ENCODE peak calls at places on chromosomes 6 and 20, in nine cellular contexts. O is esophagus squamous epithelium, X is GM20000, A is mesothelial cell of epicardium, D is kidney, C is neural crest cell, F is nephron progenitor cell, K is GM13977, Q is stomach. T is an unnamed sample.

GRCh38 chr20:38601216-38602184 is at the start of gene ARHGAP40:
- DNase-seq in O (no peak), X (peak), A (no peak), D (peak), C (no peak), F (peak), K (peak), Q (peak), T (no peak)

GRCh38 chr6:46638650-46639049 is 14.0 kb downstream of the CYP39A1 start:
- DNase-seq in O (no peak), X (no peak), A (no peak), D (no peak), C (no peak), F (no peak), K (no peak), Q (no peak), T (no peak)

GRCh38 chr6:42704251-42704936 is 18.0 kb downstream of the PRPH2 start:
- DNase-seq in O (no peak), X (no peak), A (no peak), D (peak), C (no peak), F (no peak), K (no peak), Q (peak), T (no peak)

GRCh38 chr20:934186-934840 is 18.2 kb upstream of the ANGPT4 start:
- DNase-seq in O (no peak), X (no peak), A (no peak), D (no peak), C (no peak), F (no peak), K (no peak), Q (no peak), T (no peak)

GRCh38 chr6:20800229-20800628 is 266.0 kb downstream of the CDKAL1 start:
- DNase-seq in O (no peak), X (no peak), A (no peak), D (no peak), C (no peak), F (no peak), K (no peak), Q (no peak), T (no peak)

GRCh38 chr6:73367761-73368355 is 1.8 kb downstream of the OOEP start:
- DNase-seq in O (no peak), X (no peak), A (no peak), D (no peak), C (no peak), F (no peak), K (no peak), Q (no peak), T (no peak)

GRCh38 chr20:7146552-7147219 is 379.2 kb downstream of the BMP2 start:
- DNase-seq in O (no peak), X (no peak), A (no peak), D (no peak), C (no peak), F (no peak), K (no peak), Q (no peak), T (no peak)

GRCh38 chr20:53707341-53708102 is 113.9 kb upstream of the ZNF217 start:
- DNase-seq in O (no peak), X (no peak), A (no peak), D (no peak), C (no peak), F (no peak), K (no peak), Q (no peak), T (no peak)

GRCh38 chr6:20182926-20183521 is 29.2 kb downstream of the MBOAT1 start:
- DNase-seq in O (no peak), X (no peak), A (no peak), D (peak), C (no peak), F (no peak), K (no peak), Q (peak), T (no peak)

GRCh38 chr6:7143161-7143974 is 35.6 kb downstream of the RREB1 start:
- DNase-seq in O (no peak), X (no peak), A (no peak), D (no peak), C (peak), F (no peak), K (peak), Q (no peak), T (no peak)

GRCh38 chr20:57613481-57613921 is 6.7 kb downstream of the ZBP1 start:
- DNase-seq in O (no peak), X (no peak), A (peak), D (peak), C (no peak), F (no peak), K (no peak), Q (no peak), T (no peak)

GRCh38 chr20:53809242-53809641 is 215.6 kb upstream of the ZNF217 start:
- DNase-seq in O (no peak), X (no peak), A (no peak), D (no peak), C (no peak), F (no peak), K (no peak), Q (no peak), T (no peak)

GRCh38 chr6:117309069-117309468 is 43.7 kb downstream of the VGLL2 start:
- DNase-seq in O (no peak), X (no peak), A (no peak), D (no peak), C (no peak), F (no peak), K (no peak), Q (no peak), T (no peak)

GRCh38 chr20:51346686-51347485 is 195.6 kb downstream of the NFATC2 start:
- DNase-seq in O (no peak), X (no peak), A (no peak), D (peak), C (no peak), F (no peak), K (no peak), Q (no peak), T (no peak)

GRCh38 chr20:17634666-17635319 is 47.2 kb downstream of the RRBP1 start:
- DNase-seq in O (no peak), X (no peak), A (no peak), D (peak), C (no peak), F (no peak), K (no peak), Q (no peak), T (no peak)

GRCh38 chr20:17615645-17616479 is 46.0 kb downstream of the DSTN start:
- DNase-seq in O (no peak), X (no peak), A (no peak), D (peak), C (no peak), F (no peak), K (peak), Q (peak), T (no peak)

GRCh38 chr20:46648903-46649649 is 2.2 kb downstream of the SLC13A3 start:
- DNase-seq in O (no peak), X (no peak), A (no peak), D (no peak), C (no peak), F (no peak), K (no peak), Q (no peak), T (no peak)

GRCh38 chr6:170355661-170356060 is 49.1 kb downstream of the FAM120B start:
- DNase-seq in O (no peak), X (no peak), A (no peak), D (no peak), C (no peak), F (no peak), K (no peak), Q (no peak), T (no peak)

GRCh38 chr6:166765234-166765541 is 138.1 kb upstream of the RPS6KA2 start:
- DNase-seq in O (no peak), X (no peak), A (no peak), D (no peak), C (no peak), F (no peak), K (no peak), Q (peak), T (no peak)

GRCh38 chr20:58695895-58696375 is 3.3 kb downstream of the NPEPL1 start:
- DNase-seq in O (no peak), X (no peak), A (no peak), D (no peak), C (no peak), F (no peak), K (no peak), Q (no peak), T (no peak)

GRCh38 chr20:33600414-33600813 is 61.7 kb upstream of the C20orf144 start:
- DNase-seq in O (no peak), X (no peak), A (no peak), D (no peak), C (no peak), F (no peak), K (no peak), Q (no peak), T (no peak)
- TF ChIP-seq CTCF in O (no peak), X (no peak), A (no peak), D (no peak), C (no peak), F (no peak), K (no peak), Q (no peak), T (no peak)

GRCh38 chr6:105879146-105879545 is 207.0 kb upstream of the PRDM1 start:
- DNase-seq in O (no peak), X (no peak), A (no peak), D (no peak), C (no peak), F (no peak), K (no peak), Q (no peak), T (no peak)
- TF ChIP-seq CTCF in O (no peak), X (no peak), A (no peak), D (no peak), C (no peak), F (no peak), K (no peak), Q (no peak), T (no peak)

DNA sequence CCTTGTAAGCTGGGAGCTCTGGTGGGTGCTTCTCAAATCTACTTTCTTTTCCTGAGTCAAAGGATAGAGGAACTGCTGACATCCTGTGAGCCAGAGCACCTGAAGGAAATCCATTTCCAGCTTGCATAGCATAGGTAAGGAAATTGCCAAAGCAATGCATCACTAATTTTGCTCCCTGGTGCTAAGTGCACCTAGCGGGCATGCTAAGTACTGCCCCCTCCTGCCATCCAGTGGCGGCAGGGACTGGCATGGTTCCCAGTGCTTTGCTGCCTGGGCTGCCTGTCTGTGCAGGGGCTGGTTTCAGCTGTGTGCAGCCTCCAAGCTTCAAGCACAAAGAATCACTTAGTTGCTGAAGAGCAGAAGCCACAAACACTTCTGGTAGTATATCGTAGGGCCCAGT is 63.9 kb downstream of the FARS2 start:
- DNase-seq in O (no peak), X (no peak), A (no peak), D (no peak), C (no peak), F (no peak), K (no peak), Q (no peak), T (no peak)
- TF ChIP-seq CTCF in O (no peak), X (no peak), A (no peak), D (peak), C (no peak), F (no peak), K (no peak), Q (no peak), T (no peak)

GRCh38 chr6:4017847-4018193 is 61.1 kb downstream of the FAM217A start:
- DNase-seq in O (no peak), X (peak), A (no peak), D (no peak), C (no peak), F (no peak), K (peak), Q (no peak), T (no peak)

GRCh38 chr6:4021133-4021861 is 57.6 kb downstream of the FAM217A start:
- DNase-seq in O (peak), X (peak), A (peak), D (peak), C (peak), F (peak), K (peak), Q (peak), T (peak)

GRCh38 chr6:4017058-4017457 is 61.9 kb downstream of the FAM217A start:
- DNase-seq in O (no peak), X (no peak), A (no peak), D (no peak), C (no peak), F (no peak), K (no peak), Q (no peak), T (no peak)

GRCh38 chr6:4020822-4021132 is 58.2 kb downstream of the FAM217A start:
- DNase-seq in O (no peak), X (no peak), A (no peak), D (no peak), C (no peak), F (no peak), K (no peak), Q (no peak), T (no peak)

GRCh38 chr6:4018194-4019111 is 60.5 kb downstream of the FAM217A start:
- DNase-seq in O (peak), X (peak), A (peak), D (peak), C (peak), F (peak), K (peak), Q (peak), T (peak)
- TF ChIP-seq CTCF in O (peak), X (no peak), A (no peak), D (peak), C (peak), F (no peak), K (peak), Q (no peak), T (no peak)

T was measured in activated B cell treated with CpG ODN at 0.5 μM for 24 hours.